ENCODE peak calls at places on chromosome 3, in five cellular contexts. I is stomach, G is HCT116, P is HepG2, O is GM12878. U is an unnamed sample.

GRCh38 chr3:184156522-184156955 is 1.4 kb downstream of the DVL3 start:
- DNase-seq in I (no peak), G (no peak), P (peak; percentile 53), O (no peak), U (no peak)

GRCh38 chr3:17078885-17079465 is 194.2 kb downstream of the PLCL2 start:
- DNase-seq in I (no peak), G (no peak), P (no peak), O (no peak), U (no peak)

GRCh38 chr3:132443421-132443820 is 26.1 kb downstream of the DNAJC13 start:
- DNase-seq in I (no peak), G (no peak), P (no peak), O (no peak), U (no peak)

GRCh38 chr3:119636194-119636593 is 24.2 kb downstream of the POPDC2 start:
- DNase-seq in I (no peak), G (no peak), P (no peak), O (no peak), U (no peak)

GRCh38 chr3:121096968-121097367 is 189.0 kb downstream of the STXBP5L start:
- DNase-seq in I (no peak), G (no peak), P (no peak), O (no peak), U (no peak)

GRCh38 chr3:27720899-27721716 is 1.0 kb downstream of the EOMES start:
- DNase-seq in I (no peak), G (peak; percentile 34), P (no peak), O (no peak), U (no peak)

GRCh38 chr3:106013971-106014370 is 145.2 kb upstream of the CBLB start:
- DNase-seq in I (no peak), G (no peak), P (no peak), O (no peak), U (no peak)

GRCh38 chr3:129989391-129989790 is 14.9 kb downstream of the TRH start:
- DNase-seq in I (no peak), G (no peak), P (no peak), O (no peak), U (no peak)

GRCh38 chr3:135636596-135636995 is 328.9 kb upstream of the PPP2R3A start:
- DNase-seq in I (no peak), G (no peak), P (no peak), O (no peak), U (no peak)
- H3K27me3 ChIP-seq in I (no peaks in the 10 kb centered on the region), G (peaks cover 6% of the 10 kb centered on the region), P (no peaks in the 10 kb centered on the region), O (peaks cover 2% of the 10 kb centered on the region), U (no peaks in the 10 kb centered on the region)

GRCh38 chr3:138862924-138863775 is 28.4 kb upstream of the PIK3CB start:
- DNase-seq in I (peak; percentile 51), G (peak; percentile 81), P (peak; percentile 97), O (no peak), U (peak; percentile 37)
- TF ChIP-seq POLR2AphosphoS5 in I (no peak), G (peak; percentile 81), P (peak; percentile 60), O (no peak), U (no peak)

GRCh38 chr3:123447416-123447748 is 1.5 kb downstream of the ADCY5 start:
- DNase-seq in I (no peak), G (no peak), P (no peak), O (no peak), U (no peak)

GRCh38 chr3:123447749-123448502 is 964 bp downstream of the ADCY5 start:
- DNase-seq in I (peak; percentile 32), G (no peak), P (no peak), O (no peak), U (no peak)

GRCh38 chr3:123446210-123446609 is 2.7 kb downstream of the ADCY5 start:
- DNase-seq in I (no peak), G (no peak), P (no peak), O (no peak), U (no peak)

GRCh38 chr3:123445702-123446101 is 3.2 kb downstream of the ADCY5 start:
- DNase-seq in I (no peak), G (no peak), P (no peak), O (no peak), U (no peak)

DNA sequence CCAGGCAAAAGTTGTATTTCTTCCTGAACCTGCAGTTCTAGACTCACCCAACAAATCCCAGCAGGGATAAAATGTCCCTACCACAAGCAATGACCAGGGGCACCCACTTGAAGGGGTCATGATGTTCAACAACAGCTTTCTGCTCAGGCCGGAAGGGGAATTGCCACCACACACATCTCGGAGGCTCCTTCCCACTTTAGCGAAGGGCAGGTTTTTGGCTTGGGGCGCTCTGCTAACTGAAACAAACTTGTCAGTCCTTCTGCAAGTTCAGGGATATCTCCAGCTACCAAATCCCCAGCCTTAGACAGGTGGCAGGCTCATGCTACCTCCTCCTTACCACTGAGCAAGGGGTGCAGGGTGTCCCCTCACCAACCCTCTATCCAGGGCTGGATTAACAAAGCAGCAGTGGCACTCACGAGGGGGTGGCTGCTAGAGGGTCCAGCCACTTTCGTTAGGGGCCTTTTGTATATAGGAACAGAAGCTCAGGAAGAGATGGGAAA is 2.2 kb downstream of the ADCY5 start:
- DNase-seq in I (no peak), G (no peak), P (no peak), O (no peak), U (no peak)
- H3K27me3 ChIP-seq in I (peaks cover 44% of the 10 kb centered on the region), G (peaks cover 6% of the 10 kb centered on the region), P (no peaks in the 10 kb centered on the region), O (peaks cover 17% of the 10 kb centered on the region), U (no peaks in the 10 kb centered on the region)

DNA sequence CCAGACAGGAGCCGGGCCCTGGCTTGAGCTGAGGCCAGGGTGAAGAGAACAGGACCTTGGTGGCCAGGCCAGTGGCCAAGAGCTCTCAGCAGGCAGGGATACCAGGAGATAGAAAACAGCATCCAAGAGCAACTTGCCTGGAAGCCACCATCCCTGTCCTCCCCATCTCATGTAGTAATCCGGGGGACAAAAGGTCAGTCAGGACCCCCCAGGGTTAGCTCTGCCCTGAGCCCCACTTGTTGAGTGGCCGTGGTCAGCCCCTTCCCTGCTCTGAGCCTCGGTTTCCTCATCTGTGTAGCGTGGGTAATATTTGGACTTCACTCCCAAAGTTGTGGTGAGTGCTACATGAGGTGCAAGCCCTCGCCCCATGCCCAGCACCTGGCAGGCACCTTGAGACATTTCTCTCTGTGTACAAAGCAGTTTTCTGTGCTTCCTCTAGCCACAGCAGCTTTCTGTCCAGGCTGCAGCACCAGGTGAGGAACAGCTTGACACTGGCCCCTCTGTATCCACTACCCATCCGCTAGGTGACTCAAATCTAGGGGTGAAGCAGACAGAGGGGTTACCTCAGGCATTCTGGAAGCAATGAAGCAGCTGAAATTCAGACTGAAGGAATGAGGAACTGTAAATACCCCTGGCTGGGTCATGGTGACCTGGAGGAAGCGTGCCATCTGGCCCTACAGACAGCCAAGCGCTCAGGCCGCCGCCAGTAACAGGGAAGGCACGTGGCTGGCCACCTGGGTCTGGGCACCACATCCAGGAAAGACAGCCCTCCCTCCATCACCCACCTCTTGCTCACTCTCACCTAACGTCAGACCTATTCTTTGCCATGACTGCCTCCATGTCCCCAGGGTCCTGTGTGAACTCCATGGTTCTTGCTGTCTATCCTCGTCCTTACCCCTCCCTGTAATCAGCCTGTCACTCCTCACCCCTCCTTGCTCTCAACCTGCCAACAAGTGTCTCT is 6.7 kb downstream of the CISH start:
- DNase-seq in I (peak; percentile 87), G (no peak), P (no peak), O (no peak), U (peak; percentile 89)
- TF ChIP-seq POLR2AphosphoS5 in I (no peak), G (no peak), P (no peak), O (no peak), U (peak; percentile 46)

GRCh38 chr3:178090899-178091298 is 445.3 kb upstream of the KCNMB2 start:
- DNase-seq in I (no peak), G (no peak), P (no peak), O (no peak), U (no peak)
- H3K27me3 ChIP-seq in I (no peaks in the 10 kb centered on the region), G (no peaks in the 10 kb centered on the region), P (no peaks in the 10 kb centered on the region), O (no peaks in the 10 kb centered on the region), U (no peaks in the 10 kb centered on the region)

GRCh38 chr3:127688416-127689265 is 15.9 kb downstream of the ABTB1 start:
- DNase-seq in I (no peak), G (no peak), P (no peak), O (no peak), U (no peak)
- TF ChIP-seq POLR2AphosphoS5 in I (no peak), G (no peak), P (no peak), O (no peak), U (no peak)